ENCODE peak calls at places on chromosomes 6 and 20, in six cellular contexts. T, O, L, P, E and W are unnamed samples.

GRCh38 chr6:120786682-120787081 is 547.6 kb downstream of the TBC1D32 start:
- DNase-seq in T (no peak), O (no peak), L (no peak), P (no peak), E (no peak), W (no peak)

GRCh38 chr20:15071010-15071808 is 733.8 kb upstream of the FLRT3 start:
- DNase-seq in T (no peak), O (no peak), L (no peak), P (no peak), E (no peak), W (no peak)

GRCh38 chr6:166494757-166495486 is 91.6 kb downstream of the RAMACL start:
- DNase-seq in T (no peak), O (no peak), L (no peak), P (no peak), E (no peak), W (no peak)

GRCh38 chr20:23228912-23229311 is 121.7 kb upstream of the NXT1 start:
- DNase-seq in T (no peak), O (peak; percentile 77), L (no peak), P (peak; percentile 96), E (peak; percentile 83), W (peak; percentile 82)

GRCh38 chr6:106128981-106129761 is 43.0 kb downstream of the PRDM1 start:
- DNase-seq in T (no peak), O (peak; percentile 50), L (no peak), P (peak; percentile 82), E (peak; percentile 47), W (peak; percentile 78)

GRCh38 chr6:41325446-41326066 is 9.9 kb upstream of the NCR2 start:
- DNase-seq in T (no peak), O (no peak), L (no peak), P (no peak), E (no peak), W (no peak)

GRCh38 chr6:797479-798077 is 104.6 kb upstream of the EXOC2 start:
- DNase-seq in T (no peak), O (peak; percentile 55), L (no peak), P (peak; percentile 62), E (peak; percentile 55), W (peak; percentile 66)

GRCh38 chr20:56429496-56429895 is 17.4 kb downstream of the CASS4 start:
- DNase-seq in T (no peak), O (peak; percentile 90), L (no peak), P (peak; percentile 73), E (peak; percentile 84), W (peak; percentile 67)

GRCh38 chr6:96089173-96089572 is 73.4 kb downstream of the FUT9 start:
- DNase-seq in T (no peak), O (no peak), L (no peak), P (no peak), E (no peak), W (no peak)

GRCh38 chr6:141744194-141744925 is 388.4 kb upstream of the GJE1 start:
- DNase-seq in T (no peak), O (no peak), L (no peak), P (no peak), E (no peak), W (no peak)

GRCh38 chr6:44169154-44169553 is 10.5 kb downstream of the CAPN11 start:
- DNase-seq in T (peak; percentile 72), O (no peak), L (no peak), P (peak; percentile 17), E (no peak), W (no peak)

GRCh38 chr20:1389703-1390385 is 3.0 kb downstream of the FKBP1A start:
- DNase-seq in T (no peak), O (no peak), L (no peak), P (peak; percentile 55), E (no peak), W (no peak)

GRCh38 chr6:73566954-73567591 is 46.2 kb upstream of the EEF1A1 start:
- DNase-seq in T (peak; percentile 76), O (peak; percentile 59), L (peak; percentile 75), P (peak; percentile 87), E (peak; percentile 78), W (no peak)

GRCh38 chr20:53100476-53100911 is 128.3 kb downstream of the TSHZ2 start:
- DNase-seq in T (no peak), O (no peak), L (no peak), P (peak; percentile 49), E (no peak), W (no peak)

GRCh38 chr6:45724511-45724910 is 291.1 kb downstream of the CLIC5 start:
- DNase-seq in T (no peak), O (peak; percentile 74), L (no peak), P (peak; percentile 88), E (peak; percentile 81), W (peak; percentile 80)

GRCh38 chr20:62122659-62123449 is 579 bp downstream of the LSM14B start:
- DNase-seq in T (peak; percentile 81), O (no peak), L (no peak), P (peak; percentile 49), E (peak; percentile 35), W (peak; percentile 35)

GRCh38 chr20:2762578-2763131 is 37.8 kb downstream of the CPXM1 start:
- DNase-seq in T (no peak), O (no peak), L (no peak), P (no peak), E (no peak), W (no peak)

GRCh38 chr6:98044168-98044567 is 761.2 kb upstream of the MMS22L start:
- DNase-seq in T (no peak), O (no peak), L (no peak), P (no peak), E (no peak), W (no peak)

GRCh38 chr6:98047881-98048280 is 764.9 kb upstream of the MMS22L start:
- DNase-seq in T (no peak), O (no peak), L (no peak), P (no peak), E (no peak), W (no peak)

GRCh38 chr6:98041921-98042320 is 758.9 kb upstream of the MMS22L start:
- DNase-seq in T (no peak), O (no peak), L (no peak), P (no peak), E (no peak), W (no peak)

GRCh38 chr6:98041072-98041471 is 758.1 kb upstream of the MMS22L start:
- DNase-seq in T (no peak), O (no peak), L (no peak), P (no peak), E (no peak), W (no peak)

GRCh38 chr6:98044791-98045190 is 761.8 kb upstream of the MMS22L start:
- DNase-seq in T (no peak), O (no peak), L (no peak), P (no peak), E (no peak), W (no peak)
- H3K4me3 ChIP-seq in T (no peak overlapping the region), O (no peak overlapping the region), L (no peak overlapping the region), P (no peak overlapping the region), E (no peak overlapping the region), W (no peak overlapping the region)

DNA sequence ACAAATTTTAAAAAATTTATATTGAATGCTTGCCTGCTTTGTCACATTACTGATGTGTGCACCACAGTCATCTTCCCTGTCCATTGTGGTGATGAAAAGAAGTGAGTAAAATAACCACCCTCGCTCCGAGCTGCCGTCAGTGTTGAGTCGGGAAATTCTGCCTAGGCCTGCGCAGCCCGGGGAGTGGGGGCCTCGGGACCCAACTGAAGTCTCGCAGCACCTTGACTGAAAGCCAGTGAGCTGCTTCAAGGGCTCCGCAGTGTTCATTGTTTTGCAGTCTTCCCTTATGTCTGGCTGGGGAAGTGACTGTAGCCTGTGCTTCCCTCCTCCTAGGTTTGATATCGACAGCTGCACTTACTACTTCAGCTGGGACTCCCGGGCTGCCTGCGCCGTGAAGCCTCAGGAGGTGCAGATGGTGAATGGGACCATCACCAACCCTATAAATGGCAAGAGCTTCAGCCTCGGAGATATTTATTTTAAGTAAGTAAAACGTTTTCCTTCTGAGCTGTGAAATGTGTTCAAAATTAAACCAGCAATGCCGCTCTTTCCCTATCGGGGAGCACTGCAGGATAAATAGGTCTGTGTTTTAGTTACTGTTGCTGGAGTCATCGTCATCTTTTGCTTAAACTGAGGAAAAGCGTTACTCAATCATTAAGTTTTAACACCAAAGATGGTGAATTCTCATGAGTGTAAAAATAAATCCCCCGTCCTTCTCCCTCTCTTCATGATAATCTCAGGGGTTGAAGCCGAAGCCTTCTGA is 32.7 kb upstream of the SLC22A1 start:
- DNase-seq in T (no peak), O (no peak), L (no peak), P (no peak), E (no peak), W (no peak)
- TF ChIP-seq CTCF in T (no peak), O (no peak), L (no peak), P (no peak), E (no peak), W (no peak)

GRCh38 chr20:41407617-41408016 is 41.0 kb upstream of the EMILIN3 start:
- DNase-seq in T (no peak), O (no peak), L (no peak), P (no peak), E (no peak), W (no peak)
- H3K4me3 ChIP-seq in T (no peak overlapping the region), O (no peak overlapping the region), L (no peak overlapping the region), P (no peak overlapping the region), E (no peak overlapping the region), W (no peak overlapping the region)

GRCh38 chr6:123383718-123384117 is 253.0 kb downstream of the TRDN start:
- DNase-seq in T (no peak), O (no peak), L (no peak), P (no peak), E (no peak), W (no peak)

DNA sequence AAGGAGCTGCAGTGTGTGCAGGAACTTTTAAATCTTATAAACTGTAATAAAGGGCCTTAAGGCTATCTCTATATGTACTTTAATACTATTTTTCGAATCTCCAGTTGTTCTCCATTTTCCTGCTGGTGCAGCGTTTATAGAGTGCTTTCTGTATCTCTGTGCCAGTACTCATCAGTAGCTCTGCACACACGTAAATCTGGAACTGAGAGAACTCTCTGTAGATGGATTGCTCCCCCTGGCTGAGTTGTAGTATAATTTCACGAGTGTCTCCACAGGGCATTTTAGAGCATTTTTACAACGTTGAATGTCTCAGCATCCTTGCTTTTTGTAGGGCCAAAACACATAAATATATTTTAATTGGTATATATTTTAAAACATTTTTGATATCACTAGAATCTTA is 256.5 kb downstream of the TRDN start:
- DNase-seq in T (no peak), O (peak; percentile 3), L (no peak), P (peak; percentile 43), E (no peak), W (peak; percentile 50)
- TF ChIP-seq CTCF in T (no peak), O (peak; percentile 57), L (no peak), P (peak; percentile 37), E (no peak), W (peak; percentile 52)

DNA sequence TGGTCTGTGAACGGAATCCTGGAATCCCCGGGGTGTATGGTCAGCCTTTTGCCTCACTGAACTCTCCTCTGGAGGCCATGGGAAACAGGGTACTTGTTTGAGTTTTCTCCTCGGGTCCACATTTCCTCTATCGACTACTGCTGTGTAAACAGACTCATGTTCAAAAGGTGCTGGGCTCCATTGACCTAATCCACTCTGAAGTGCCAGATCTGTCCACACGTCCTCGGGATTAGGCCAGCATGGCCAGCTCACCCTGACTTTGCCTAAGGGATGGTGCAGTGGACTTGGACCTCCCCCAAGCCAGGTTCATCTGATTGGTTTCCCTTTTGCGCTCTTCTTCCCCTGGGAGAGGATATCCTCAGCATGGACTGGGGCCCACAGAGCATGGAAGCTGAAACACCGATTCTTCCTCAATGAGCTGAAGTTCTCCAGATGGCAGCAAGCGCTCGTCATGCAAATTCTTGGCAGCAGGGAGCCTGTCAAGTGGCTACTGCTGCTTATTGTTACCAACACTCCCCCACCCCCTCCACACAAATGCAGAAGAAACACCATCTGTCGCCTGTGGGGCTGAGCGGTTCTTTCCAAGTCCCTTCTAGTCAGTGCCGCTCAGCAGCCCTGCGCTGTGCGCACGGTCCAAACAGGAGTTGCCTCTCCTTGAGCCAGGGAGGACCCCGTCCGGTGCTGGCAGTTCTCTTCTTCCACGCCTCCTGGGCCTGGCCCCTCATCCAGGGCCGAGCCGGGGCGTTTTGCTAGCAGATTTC is 292.6 kb upstream of the MARCKS start:
- DNase-seq in T (peak; percentile 49), O (peak; percentile 93), L (peak; percentile 62), P (peak; percentile 98), E (peak; percentile 94), W (peak; percentile 91)
- H3K4me3 ChIP-seq in T (no peak overlapping the region), O (no peak overlapping the region), L (peak overlapping the region; percentile 9), P (no peak overlapping the region), E (peak overlapping the region; percentile 20), W (peak overlapping the region; percentile 6)